ENCODE peak calls at places on chromosomes 2 and 18, in ten cellular contexts. S, I, L, W, G, H, J, V, K and Z are unnamed samples.

GRCh38 chr18:20971886-20972267 is 139.7 kb downstream of the ROCK1 start:
- DNase-seq in S (no peak), I (no peak), L (peak), W (no peak), G (no peak), H (peak), J (no peak), V (no peak), K (no peak), Z (no peak)

GRCh38 chr2:69376385-69376784 is 10.6 kb downstream of the GFPT1 start:
- DNase-seq in S (no peak), I (no peak), L (no peak), W (no peak), G (no peak), H (no peak), J (no peak), V (no peak), K (no peak), Z (no peak)

GRCh38 chr2:113966832-113967231 is 76.9 kb downstream of the ACTR3 start:
- DNase-seq in S (peak), I (no peak), L (peak), W (no peak), G (peak), H (no peak), J (no peak), V (peak), K (no peak), Z (no peak)

GRCh38 chr18:7626922-7627440 is 59.9 kb downstream of the PTPRM start:
- DNase-seq in S (peak), I (no peak), L (peak), W (no peak), G (no peak), H (peak), J (no peak), V (peak), K (peak), Z (no peak)

GRCh38 chr2:174492963-174493431 is 6.2 kb upstream of the GPR155 start:
- DNase-seq in S (no peak), I (no peak), L (peak), W (peak), G (no peak), H (no peak), J (no peak), V (peak), K (no peak), Z (peak)

GRCh38 chr2:15547100-15547499 is 14.0 kb downstream of the NBAS start:
- DNase-seq in S (no peak), I (no peak), L (no peak), W (no peak), G (no peak), H (no peak), J (no peak), V (no peak), K (no peak), Z (no peak)

GRCh38 chr2:224036731-224037376 is 2.2 kb downstream of the SERPINE2 start:
- DNase-seq in S (no peak), I (no peak), L (no peak), W (no peak), G (no peak), H (no peak), J (no peak), V (no peak), K (no peak), Z (no peak)

GRCh38 chr2:137199751-137200150 is 434.4 kb downstream of the THSD7B start:
- DNase-seq in S (no peak), I (no peak), L (no peak), W (no peak), G (no peak), H (no peak), J (no peak), V (no peak), K (no peak), Z (no peak)

GRCh38 chr2:174859563-174860169 is 95.4 kb upstream of the CHRNA1 start:
- DNase-seq in S (no peak), I (no peak), L (no peak), W (no peak), G (no peak), H (no peak), J (no peak), V (no peak), K (no peak), Z (no peak)

GRCh38 chr18:44682181-44682870 is 1.6 kb downstream of the SETBP1 start:
- DNase-seq in S (no peak), I (peak), L (no peak), W (no peak), G (peak), H (no peak), J (no peak), V (no peak), K (no peak), Z (no peak)

GRCh38 chr18:1530650-1531049 is 626.0 kb downstream of the ADCYAP1 start:
- DNase-seq in S (no peak), I (no peak), L (no peak), W (no peak), G (no peak), H (no peak), J (no peak), V (no peak), K (no peak), Z (no peak)

GRCh38 chr2:929011-929735 is 21.5 kb upstream of the SNTG2 start:
- DNase-seq in S (no peak), I (no peak), L (no peak), W (no peak), G (no peak), H (no peak), J (no peak), V (no peak), K (no peak), Z (no peak)

GRCh38 chr18:45248240-45248903 is 366.9 kb upstream of the SLC14A2 start:
- DNase-seq in S (peak), I (no peak), L (peak), W (no peak), G (peak), H (no peak), J (no peak), V (peak), K (no peak), Z (no peak)

GRCh38 chr18:449374-449773 is 51.1 kb downstream of the COLEC12 start:
- DNase-seq in S (no peak), I (no peak), L (peak), W (no peak), G (peak), H (no peak), J (no peak), V (no peak), K (no peak), Z (no peak)

GRCh38 chr2:176461686-176462376 is 192.6 kb downstream of the MTX2 start:
- DNase-seq in S (peak), I (no peak), L (no peak), W (no peak), G (no peak), H (no peak), J (no peak), V (no peak), K (peak), Z (no peak)

GRCh38 chr2:198641161-198641560 is 816.6 kb downstream of the SATB2 start:
- DNase-seq in S (no peak), I (no peak), L (no peak), W (no peak), G (no peak), H (no peak), J (no peak), V (no peak), K (no peak), Z (no peak)

GRCh38 chr2:27010139-27010538 is 22.6 kb upstream of the TMEM214 start:
- DNase-seq in S (no peak), I (no peak), L (no peak), W (no peak), G (no peak), H (no peak), J (no peak), V (no peak), K (no peak), Z (no peak)

GRCh38 chr2:181106229-181106628 is 125.8 kb downstream of the UBE2E3 start:
- DNase-seq in S (peak), I (no peak), L (no peak), W (no peak), G (no peak), H (no peak), J (no peak), V (no peak), K (no peak), Z (no peak)

GRCh38 chr2:148014616-148015015 is 5.9 kb downstream of the ORC4 start:
- DNase-seq in S (no peak), I (no peak), L (no peak), W (no peak), G (no peak), H (no peak), J (no peak), V (no peak), K (no peak), Z (no peak)

GRCh38 chr2:176642074-176642473 is 372.8 kb downstream of the MTX2 start:
- DNase-seq in S (peak), I (no peak), L (peak), W (no peak), G (no peak), H (no peak), J (no peak), V (no peak), K (peak), Z (no peak)

GRCh38 chr2:20052229-20052871 is 922 bp upstream of the LAPTM4A start:
- DNase-seq in S (peak), I (peak), L (peak), W (no peak), G (no peak), H (no peak), J (no peak), V (no peak), K (peak), Z (no peak)

GRCh38 chr2:127320586-127321275 is 26.8 kb upstream of the ERCC3 start:
- DNase-seq in S (no peak), I (no peak), L (peak), W (no peak), G (no peak), H (no peak), J (no peak), V (no peak), K (no peak), Z (no peak)

GRCh38 chr2:169819106-169819505 is 5.6 kb downstream of the METTL5 start:
- DNase-seq in S (no peak), I (no peak), L (peak), W (no peak), G (no peak), H (no peak), J (no peak), V (no peak), K (no peak), Z (no peak)

GRCh38 chr18:25982961-25983360 is 107.5 kb downstream of the SS18 start:
- DNase-seq in S (no peak), I (no peak), L (no peak), W (no peak), G (no peak), H (no peak), J (no peak), V (no peak), K (no peak), Z (no peak)

GRCh38 chr2:49306925-49307324 is 152.6 kb upstream of the FSHR start:
- DNase-seq in S (no peak), I (no peak), L (peak), W (no peak), G (peak), H (no peak), J (no peak), V (no peak), K (peak), Z (no peak)

GRCh38 chr2:172909454-172909853 is 166.2 kb upstream of the MAP3K20 start:
- DNase-seq in S (no peak), I (no peak), L (no peak), W (no peak), G (no peak), H (no peak), J (no peak), V (no peak), K (no peak), Z (no peak)

DNA sequence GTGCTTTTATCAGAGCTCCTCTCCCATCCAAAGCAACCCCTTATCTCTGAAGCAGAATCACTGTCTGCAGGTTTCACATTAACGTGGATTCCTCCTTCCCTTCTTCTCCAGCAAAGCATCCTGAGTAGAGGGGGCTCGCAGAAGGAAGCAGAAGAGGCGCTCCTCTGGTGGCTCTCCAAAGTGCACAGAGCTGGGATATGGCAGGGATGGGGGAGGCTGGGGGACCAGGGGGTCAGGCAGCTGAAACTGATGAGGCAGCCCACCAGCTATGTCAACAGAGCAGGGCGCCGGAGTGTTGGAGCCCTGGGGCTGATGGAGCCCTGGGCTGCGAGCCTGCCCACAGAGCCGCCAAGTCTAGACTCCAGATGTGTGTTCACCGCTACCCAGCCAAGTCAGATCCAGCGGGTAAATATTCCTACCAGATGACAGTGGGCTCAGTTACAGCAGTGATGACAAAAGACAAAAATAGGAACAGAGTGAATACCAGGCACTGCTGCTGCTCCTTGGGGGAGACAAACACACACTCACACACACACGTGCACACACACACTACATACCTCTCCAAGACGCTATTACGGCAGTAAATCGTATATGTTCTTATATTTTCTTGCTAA is 678.3 kb upstream of the ID2 start:
- DNase-seq in S (peak), I (peak), L (peak), W (no peak), G (peak), H (no peak), J (no peak), V (peak), K (no peak), Z (no peak)
- TF ChIP-seq CTCF in S (no peak), I (no peak), L (no peak), W (no peak), G (no peak), H (no peak), J (no peak), V (no peak), K (no peak), Z (no peak)

DNA sequence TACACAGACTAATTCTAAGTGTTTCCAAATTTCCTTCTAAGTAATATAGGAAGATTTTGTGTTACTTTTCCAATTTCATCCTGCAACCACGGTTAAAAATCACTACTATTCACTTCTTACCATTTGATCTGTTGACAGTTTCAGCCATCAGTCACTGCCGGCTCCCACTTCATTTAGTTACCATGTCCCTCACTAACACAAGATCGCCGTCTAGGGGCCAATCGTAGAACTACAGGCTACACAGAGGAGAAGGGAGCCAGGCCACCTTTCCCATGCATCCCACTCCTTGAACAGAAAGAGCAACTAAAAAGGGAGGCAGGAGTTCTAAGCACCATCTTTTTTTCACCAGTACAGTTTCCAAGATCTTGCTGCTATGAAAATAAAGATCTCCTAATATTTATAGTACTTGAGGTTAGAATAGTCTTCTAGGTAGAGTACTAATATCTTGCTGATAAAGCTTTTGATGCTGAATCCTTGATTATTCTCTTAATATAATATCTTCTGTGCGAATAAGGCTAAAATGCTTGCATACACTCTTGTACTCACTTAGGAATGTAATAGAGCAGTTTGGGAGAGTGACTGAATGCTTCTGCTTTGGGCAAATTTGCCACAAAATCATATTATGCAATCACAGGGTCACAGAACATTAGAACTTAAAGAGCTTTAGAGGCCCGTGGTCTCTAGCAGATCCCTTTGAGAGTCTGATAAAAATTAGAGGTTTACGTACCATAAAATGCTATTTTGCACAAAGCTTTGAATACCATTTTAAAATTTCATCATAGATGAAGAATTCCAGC is 39.5 kb upstream of the CYP1B1 start:
- DNase-seq in S (no peak), I (peak), L (peak), W (peak), G (peak), H (peak), J (peak), V (peak), K (no peak), Z (peak)
- TF ChIP-seq CTCF in S (peak), I (peak), L (peak), W (peak), G (peak), H (peak), J (peak), V (peak), K (peak), Z (peak)

DNA sequence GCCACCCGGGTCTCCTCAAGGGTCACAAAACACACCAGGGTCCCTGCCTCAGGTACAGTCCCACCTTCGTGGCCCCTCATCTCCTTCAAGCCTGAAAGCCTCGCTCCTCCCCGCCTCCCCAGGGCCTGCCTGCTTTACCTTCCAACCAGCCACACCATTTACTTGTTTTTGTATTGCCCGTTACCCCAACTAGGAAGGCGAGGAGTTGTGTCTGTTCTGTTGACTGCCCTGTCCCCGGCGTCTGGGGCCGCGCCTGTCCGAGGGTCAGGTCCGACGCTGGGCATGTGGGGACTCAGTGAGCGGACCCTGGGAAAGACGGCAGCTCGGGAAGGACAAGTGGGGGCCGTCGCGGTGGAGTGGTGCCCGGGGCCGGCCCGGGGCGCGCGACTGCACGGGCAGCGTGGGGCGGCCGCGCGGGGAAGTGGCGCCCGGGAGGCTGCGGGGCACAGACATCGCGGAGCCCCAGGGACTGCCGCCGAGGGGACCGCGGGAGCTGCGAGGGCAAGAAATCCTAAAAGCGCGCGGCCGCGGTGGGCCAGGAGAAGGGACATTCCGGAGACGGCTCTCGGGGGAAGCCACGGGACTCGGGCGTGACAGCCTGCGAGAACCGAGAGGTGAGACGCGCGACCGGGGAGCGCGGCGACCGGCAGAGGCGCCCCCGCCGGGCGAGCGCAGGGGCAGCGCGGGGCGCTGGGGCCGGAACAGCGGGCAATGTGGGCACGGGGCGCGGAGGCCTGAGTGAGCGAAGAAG is 797 bp upstream of the GRHL1 start:
- DNase-seq in S (no peak), I (peak), L (peak), W (no peak), G (no peak), H (peak), J (no peak), V (peak), K (no peak), Z (peak)
- TF ChIP-seq CTCF in S (no peak), I (no peak), L (no peak), W (no peak), G (peak), H (no peak), J (no peak), V (no peak), K (no peak), Z (no peak)

GRCh38 chr2:79512442-79513401 is at the start of gene CTNNA2:
- DNase-seq in S (peak), I (peak), L (peak), W (no peak), G (no peak), H (peak), J (peak), V (peak), K (no peak), Z (peak)
- TF ChIP-seq CTCF in S (no peak), I (no peak), L (no peak), W (no peak), G (no peak), H (peak), J (no peak), V (peak), K (peak), Z (no peak)

GRCh38 chr2:3179208-3179607 is 198.4 kb downstream of the EIPR1 start:
- DNase-seq in S (no peak), I (no peak), L (no peak), W (no peak), G (no peak), H (peak), J (no peak), V (peak), K (no peak), Z (peak)
- TF ChIP-seq CTCF in S (no peak), I (no peak), L (peak), W (no peak), G (no peak), H (no peak), J (no peak), V (no peak), K (peak), Z (peak)

DNA sequence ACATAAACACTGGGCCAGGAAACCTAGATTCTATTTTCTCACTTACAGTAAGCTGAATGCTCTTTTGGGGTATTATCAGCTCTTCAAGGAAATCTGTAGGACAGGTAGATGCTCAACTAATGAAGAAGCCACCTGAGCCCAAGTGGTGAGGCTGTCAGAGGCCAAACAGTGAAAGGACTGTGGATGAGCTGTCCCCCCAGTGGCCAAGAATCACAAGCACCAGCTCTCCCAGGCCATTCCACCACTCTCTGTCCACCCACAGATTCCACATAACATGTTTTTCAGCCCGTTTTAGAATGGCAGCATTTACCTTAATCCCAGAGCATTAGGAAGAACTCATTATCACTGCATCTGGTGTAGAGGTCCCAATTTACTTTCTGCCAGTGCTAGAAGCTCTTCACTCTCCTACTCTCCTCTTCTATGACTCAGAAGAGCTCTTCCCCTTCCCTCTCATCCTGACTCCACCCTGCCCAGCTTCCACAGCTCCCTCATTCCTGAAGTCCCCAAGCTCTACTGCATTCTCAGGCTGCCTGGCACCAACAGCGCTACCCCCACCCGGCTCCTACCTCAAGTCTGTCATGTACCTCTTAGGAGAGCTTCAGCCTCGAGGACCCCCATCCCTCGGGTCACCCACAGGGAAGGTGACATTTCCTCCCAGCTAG is 43.8 kb upstream of the GORASP2 start:
- DNase-seq in S (peak), I (no peak), L (no peak), W (no peak), G (no peak), H (no peak), J (no peak), V (no peak), K (no peak), Z (no peak)
- TF ChIP-seq CTCF in S (no peak), I (no peak), L (no peak), W (no peak), G (no peak), H (no peak), J (no peak), V (no peak), K (peak), Z (no peak)

GRCh38 chr2:66573412-66573811 is 138.5 kb downstream of the MEIS1 start:
- DNase-seq in S (no peak), I (no peak), L (no peak), W (no peak), G (no peak), H (no peak), J (no peak), V (no peak), K (no peak), Z (no peak)

GRCh38 chr2:66573866-66574265 is 138.9 kb downstream of the MEIS1 start:
- DNase-seq in S (no peak), I (no peak), L (no peak), W (no peak), G (no peak), H (peak), J (no peak), V (no peak), K (no peak), Z (no peak)

GRCh38 chr2:66575625-66576371 is 140.9 kb downstream of the MEIS1 start:
- DNase-seq in S (no peak), I (peak), L (peak), W (no peak), G (no peak), H (peak), J (peak), V (peak), K (no peak), Z (no peak)

GRCh38 chr2:66576381-66577330 is 141.7 kb downstream of the MEIS1 start:
- DNase-seq in S (no peak), I (peak), L (peak), W (no peak), G (peak), H (peak), J (peak), V (peak), K (no peak), Z (no peak)

GRCh38 chr2:66574701-66575624 is 140.0 kb downstream of the MEIS1 start:
- DNase-seq in S (peak), I (peak), L (peak), W (no peak), G (peak), H (peak), J (no peak), V (peak), K (peak), Z (no peak)
- TF ChIP-seq CTCF in S (peak), I (peak), L (peak), W (no peak), G (peak), H (peak), J (no peak), V (peak), K (peak), Z (no peak)